ENCODE peak calls at places on chromosomes 2 and 18, in six cellular contexts. J is EL; Z is activated gamma-delta T cell treated with Interleukin-2 at 50 U/mL for 16 hours; X is activated CD8-positive, alpha-beta memory T cell treated with anti-CD3 and anti-CD28 coated beads for 24 hours; K is SK-N-SH; P is aorta. G is an unnamed sample.

GRCh38 chr2:12965540-12966269 is 249.0 kb downstream of the TRIB2 start:
- DNase-seq in X (no peak), P (no peak), K (peak; percentile 55), J (peak; percentile 68), Z (no peak), G (peak; percentile 76)

GRCh38 chr2:160417745-160418397 is 75.7 kb downstream of the RBMS1 start:
- DNase-seq in X (no peak), Z (no peak), K (no peak), P (no peak), J (peak; percentile 87), G (peak; percentile 86)

GRCh38 chr2:1628893-1629292 is 115.4 kb downstream of the PXDN start:
- DNase-seq in X (no peak), Z (no peak), K (no peak), P (no peak), J (peak; percentile 56), G (no peak)

GRCh38 chr2:46026431-46026830 is 270.8 kb upstream of the EPAS1 start:
- DNase-seq in K (no peak), X (no peak), P (no peak), J (no peak), Z (no peak), G (no peak)

GRCh38 chr2:74831693-74832530 is 2.0 kb upstream of the HK2 start:
- DNase-seq in K (no peak), P (no peak), J (peak; percentile 73), Z (no peak), X (no peak), G (no peak)

GRCh38 chr2:172496096-172496709 is 59.7 kb upstream of the PDK1 start:
- DNase-seq in K (no peak), P (no peak), Z (peak; percentile 22), X (peak; percentile 61), J (no peak), G (no peak)

GRCh38 chr18:55406374-55407045 is 181.5 kb downstream of the TCF4 start:
- DNase-seq in K (no peak), P (no peak), Z (no peak), J (no peak), X (no peak), G (peak; percentile 21)

GRCh38 chr2:55999790-56000189 is 76.2 kb upstream of the EFEMP1 start:
- DNase-seq in X (no peak), Z (no peak), K (no peak), P (no peak), J (no peak), G (no peak)

GRCh38 chr2:14978836-14979235 is 346.3 kb downstream of the LRATD1 start:
- DNase-seq in J (no peak), P (no peak), K (no peak), X (no peak), Z (no peak), G (no peak)

GRCh38 chr2:20483496-20483895 is 36.6 kb downstream of the RHOB start:
- DNase-seq in K (no peak), Z (no peak), P (no peak), X (no peak), J (no peak), G (no peak)

GRCh38 chr2:179963626-179964025 is 43.5 kb downstream of the CWC22 start:
- DNase-seq in X (no peak), P (no peak), J (peak; percentile 44), Z (no peak), K (no peak), G (peak; percentile 55)

GRCh38 chr2:160278101-160278888 is 78.2 kb upstream of the ITGB6 start:
- DNase-seq in X (no peak), Z (no peak), K (no peak), P (no peak), J (no peak), G (no peak)

GRCh38 chr2:60958361-60958760 is 59.2 kb upstream of the PEX13 start:
- DNase-seq in J (peak; percentile 38), K (no peak), Z (no peak), X (no peak), P (no peak), G (peak; percentile 16)

GRCh38 chr2:147156970-147157369 is 687.9 kb upstream of the ACVR2A start:
- DNase-seq in P (no peak), K (no peak), Z (no peak), J (no peak), X (no peak), G (no peak)

GRCh38 chr2:188601927-188602326 is 310.3 kb downstream of the GULP1 start:
- DNase-seq in P (no peak), X (no peak), K (no peak), Z (no peak), J (peak; percentile 18), G (peak; percentile 82)

GRCh38 chr2:128312411-128312810 is 6.3 kb downstream of the HS6ST1 start:
- DNase-seq in K (peak; percentile 4), P (no peak), X (peak; percentile 35), J (no peak), Z (peak; percentile 1), G (no peak)

GRCh38 chr18:22347624-22348511 is 69.8 kb downstream of the CTAGE1 start:
- DNase-seq in Z (peak; percentile 64), X (peak; percentile 76), P (peak; percentile 80), J (peak; percentile 23), K (no peak), G (peak; percentile 29)

GRCh38 chr2:127624321-127625145 is 21.4 kb upstream of the GPR17 start:
- DNase-seq in Z (no peak), P (peak; percentile 62), J (no peak), X (no peak), K (no peak), G (no peak)

G was measured in astrocyte of the spinal cord.